ENCODE peak calls at places on chromosomes 5 and 9, in six cellular contexts. One of them, this sample, is unnamed.

GRCh38 chr9:15142903-15143534 is 164.0 kb downstream of the TTC39B start:
- DNase-seq in A549: peak; percentile 66
- DNase-seq in CD8-positive, alpha-beta T cell: no peak
- DNase-seq in left ventricle myocardium inferior: no peak
- DNase-seq in ovary: no peak
- DNase-seq in upper lobe of right lung: no peak
- DNase-seq in this sample: no peak

GRCh38 chr5:9188131-9188530 is 357.7 kb downstream of the SEMA5A start:
- DNase-seq in A549: no peak
- DNase-seq in CD8-positive, alpha-beta T cell: no peak
- DNase-seq in left ventricle myocardium inferior: no peak
- DNase-seq in ovary: no peak
- DNase-seq in upper lobe of right lung: no peak
- DNase-seq in this sample: no peak

GRCh38 chr5:89520771-89521170 is 637.8 kb upstream of the MEF2C start:
- DNase-seq in A549: no peak
- DNase-seq in CD8-positive, alpha-beta T cell: no peak
- DNase-seq in left ventricle myocardium inferior: no peak
- DNase-seq in ovary: no peak
- DNase-seq in upper lobe of right lung: no peak
- DNase-seq in this sample: no peak

GRCh38 chr5:145978672-145979071 is 42.3 kb downstream of the SH3RF2 start:
- DNase-seq in A549: peak; percentile 10
- DNase-seq in CD8-positive, alpha-beta T cell: no peak
- DNase-seq in left ventricle myocardium inferior: no peak
- DNase-seq in ovary: no peak
- DNase-seq in upper lobe of right lung: no peak
- DNase-seq in this sample: no peak

GRCh38 chr9:134040831-134041648 is 15.8 kb downstream of the BRD3OS start:
- DNase-seq in A549: no peak
- DNase-seq in CD8-positive, alpha-beta T cell: no peak
- DNase-seq in left ventricle myocardium inferior: no peak
- DNase-seq in ovary: no peak
- DNase-seq in upper lobe of right lung: peak; percentile 68
- DNase-seq in this sample: no peak

GRCh38 chr5:7473668-7474215 is 77.8 kb downstream of the ADCY2 start:
- DNase-seq in A549: no peak
- DNase-seq in CD8-positive, alpha-beta T cell: no peak
- DNase-seq in left ventricle myocardium inferior: no peak
- DNase-seq in ovary: no peak
- DNase-seq in upper lobe of right lung: no peak
- DNase-seq in this sample: no peak

GRCh38 chr5:50807661-50808060 is 141.2 kb downstream of the PARP8 start:
- DNase-seq in A549: no peak
- DNase-seq in CD8-positive, alpha-beta T cell: no peak
- DNase-seq in left ventricle myocardium inferior: no peak
- DNase-seq in ovary: no peak
- DNase-seq in upper lobe of right lung: no peak
- DNase-seq in this sample: no peak

GRCh38 chr5:164741376-164741775 is 1236.0 kb downstream of the MAT2B start:
- DNase-seq in A549: no peak
- DNase-seq in CD8-positive, alpha-beta T cell: no peak
- DNase-seq in left ventricle myocardium inferior: no peak
- DNase-seq in ovary: no peak
- DNase-seq in upper lobe of right lung: no peak
- DNase-seq in this sample: no peak

GRCh38 chr5:67809589-67809988 is 406.0 kb upstream of the PIK3R1 start:
- DNase-seq in A549: no peak
- DNase-seq in CD8-positive, alpha-beta T cell: no peak
- DNase-seq in left ventricle myocardium inferior: no peak
- DNase-seq in ovary: no peak
- DNase-seq in upper lobe of right lung: no peak
- DNase-seq in this sample: no peak

GRCh38 chr5:149500922-149501582 is 50.2 kb downstream of the CSNK1A1 start:
- DNase-seq in A549: no peak
- DNase-seq in CD8-positive, alpha-beta T cell: no peak
- DNase-seq in left ventricle myocardium inferior: no peak
- DNase-seq in ovary: no peak
- DNase-seq in upper lobe of right lung: no peak
- DNase-seq in this sample: no peak

GRCh38 chr5:143349127-143349526 is 54.4 kb downstream of the NR3C1 start:
- DNase-seq in A549: no peak
- DNase-seq in CD8-positive, alpha-beta T cell: no peak
- DNase-seq in left ventricle myocardium inferior: no peak
- DNase-seq in ovary: no peak
- DNase-seq in upper lobe of right lung: no peak
- DNase-seq in this sample: no peak
- H3K4me1 ChIP-seq in A549: peaks cover 86% of the 10 kb centered on the region
- H3K4me1 ChIP-seq in CD8-positive, alpha-beta T cell: peaks cover 58% of the 10 kb centered on the region
- H3K4me1 ChIP-seq in left ventricle myocardium inferior: peaks cover 99% of the 10 kb centered on the region
- H3K4me1 ChIP-seq in ovary: peaks cover 5% of the 10 kb centered on the region
- H3K4me1 ChIP-seq in upper lobe of right lung: peaks cover 63% of the 10 kb centered on the region
- H3K4me1 ChIP-seq in this sample: peaks cover 93% of the 10 kb centered on the region

GRCh38 chr5:123304777-123305316 is 118.4 kb downstream of the CEP120 start:
- DNase-seq in A549: no peak
- DNase-seq in CD8-positive, alpha-beta T cell: no peak
- DNase-seq in left ventricle myocardium inferior: no peak
- DNase-seq in ovary: no peak
- DNase-seq in upper lobe of right lung: no peak
- DNase-seq in this sample: no peak

GRCh38 chr5:123305751-123306150 is 117.5 kb downstream of the CEP120 start:
- DNase-seq in A549: no peak
- DNase-seq in CD8-positive, alpha-beta T cell: no peak
- DNase-seq in left ventricle myocardium inferior: no peak
- DNase-seq in ovary: no peak
- DNase-seq in upper lobe of right lung: no peak
- DNase-seq in this sample: no peak

GRCh38 chr5:123300266-123300665 is 122.9 kb downstream of the CEP120 start:
- DNase-seq in A549: no peak
- DNase-seq in CD8-positive, alpha-beta T cell: no peak
- DNase-seq in left ventricle myocardium inferior: no peak
- DNase-seq in ovary: no peak
- DNase-seq in upper lobe of right lung: no peak
- DNase-seq in this sample: no peak

GRCh38 chr5:123299124-123299523 is 124.1 kb downstream of the CEP120 start:
- DNase-seq in A549: no peak
- DNase-seq in CD8-positive, alpha-beta T cell: no peak
- DNase-seq in left ventricle myocardium inferior: no peak
- DNase-seq in ovary: no peak
- DNase-seq in upper lobe of right lung: no peak
- DNase-seq in this sample: no peak

DNA sequence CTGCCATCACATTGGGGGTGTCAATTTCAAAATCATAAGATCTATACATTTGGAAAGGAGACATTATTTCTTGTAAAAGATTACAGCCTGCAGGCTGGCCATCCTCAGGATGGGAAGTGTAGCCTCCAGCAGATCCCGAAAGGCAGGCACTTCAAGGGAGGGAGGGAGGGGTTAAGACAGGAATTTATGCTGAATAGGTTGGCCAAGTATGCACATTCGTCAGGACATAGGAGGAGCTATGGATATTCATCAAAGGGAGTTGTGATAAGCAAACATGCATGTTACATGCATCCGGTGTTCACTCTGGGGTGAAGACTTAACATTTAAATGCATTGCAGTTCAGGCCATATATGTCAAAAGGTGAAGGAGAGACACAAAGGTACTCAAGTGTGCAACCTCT is 119.4 kb downstream of the CEP120 start:
- DNase-seq in A549: no peak
- DNase-seq in CD8-positive, alpha-beta T cell: no peak
- DNase-seq in left ventricle myocardium inferior: no peak
- DNase-seq in ovary: no peak
- DNase-seq in upper lobe of right lung: no peak
- DNase-seq in this sample: no peak
- TF ChIP-seq CTCF in A549: no peak
- TF ChIP-seq CTCF in CD8-positive, alpha-beta T cell: no peak
- TF ChIP-seq CTCF in left ventricle myocardium inferior: no peak
- TF ChIP-seq CTCF in ovary: no peak
- TF ChIP-seq CTCF in upper lobe of right lung: no peak
- TF ChIP-seq CTCF in this sample: no peak

GRCh38 chr5:81761970-81762369 is 11.1 kb upstream of the SSBP2 start:
- DNase-seq in A549: no peak
- DNase-seq in CD8-positive, alpha-beta T cell: no peak
- DNase-seq in left ventricle myocardium inferior: no peak
- DNase-seq in ovary: no peak
- DNase-seq in upper lobe of right lung: no peak
- DNase-seq in this sample: no peak

GRCh38 chr5:81761270-81761669 is 10.4 kb upstream of the SSBP2 start:
- DNase-seq in A549: no peak
- DNase-seq in CD8-positive, alpha-beta T cell: no peak
- DNase-seq in left ventricle myocardium inferior: no peak
- DNase-seq in ovary: no peak
- DNase-seq in upper lobe of right lung: no peak
- DNase-seq in this sample: no peak

GRCh38 chr5:81763294-81763928 is 12.5 kb upstream of the SSBP2 start:
- DNase-seq in A549: no peak
- DNase-seq in CD8-positive, alpha-beta T cell: no peak
- DNase-seq in left ventricle myocardium inferior: no peak
- DNase-seq in ovary: no peak
- DNase-seq in upper lobe of right lung: no peak
- DNase-seq in this sample: no peak

GRCh38 chr5:81762401-81762800 is 11.5 kb upstream of the SSBP2 start:
- DNase-seq in A549: no peak
- DNase-seq in CD8-positive, alpha-beta T cell: no peak
- DNase-seq in left ventricle myocardium inferior: no peak
- DNase-seq in ovary: no peak
- DNase-seq in upper lobe of right lung: no peak
- DNase-seq in this sample: no peak

GRCh38 chr5:81762853-81763252 is 12.0 kb upstream of the SSBP2 start:
- DNase-seq in A549: no peak
- DNase-seq in CD8-positive, alpha-beta T cell: no peak
- DNase-seq in left ventricle myocardium inferior: no peak
- DNase-seq in ovary: no peak
- DNase-seq in upper lobe of right lung: no peak
- DNase-seq in this sample: no peak
- H3K4me1 ChIP-seq in A549: peaks cover 12% of the 10 kb centered on the region
- H3K4me1 ChIP-seq in CD8-positive, alpha-beta T cell: no peaks in the 10 kb centered on the region
- H3K4me1 ChIP-seq in left ventricle myocardium inferior: peaks cover 4% of the 10 kb centered on the region
- H3K4me1 ChIP-seq in ovary: no peaks in the 10 kb centered on the region
- H3K4me1 ChIP-seq in upper lobe of right lung: no peaks in the 10 kb centered on the region
- H3K4me1 ChIP-seq in this sample: no peaks in the 10 kb centered on the region

GRCh38 chr5:93850311-93850710 is 108.9 kb upstream of the POU5F2 start:
- DNase-seq in A549: peak; percentile 3
- DNase-seq in CD8-positive, alpha-beta T cell: no peak
- DNase-seq in left ventricle myocardium inferior: no peak
- DNase-seq in ovary: no peak
- DNase-seq in upper lobe of right lung: no peak
- DNase-seq in this sample: no peak
- TF ChIP-seq CTCF in A549: no peak
- TF ChIP-seq CTCF in CD8-positive, alpha-beta T cell: no peak
- TF ChIP-seq CTCF in left ventricle myocardium inferior: no peak
- TF ChIP-seq CTCF in ovary: no peak
- TF ChIP-seq CTCF in upper lobe of right lung: no peak
- TF ChIP-seq CTCF in this sample: no peak

GRCh38 chr5:139659673-139660072 is 11.5 kb downstream of the CXXC5 start:
- DNase-seq in A549: no peak
- DNase-seq in CD8-positive, alpha-beta T cell: no peak
- DNase-seq in left ventricle myocardium inferior: no peak
- DNase-seq in ovary: no peak
- DNase-seq in upper lobe of right lung: peak; percentile 71
- DNase-seq in this sample: no peak
- H3K4me1 ChIP-seq in A549: peaks cover 99% of the 10 kb centered on the region
- H3K4me1 ChIP-seq in CD8-positive, alpha-beta T cell: peaks cover 8% of the 10 kb centered on the region
- H3K4me1 ChIP-seq in left ventricle myocardium inferior: peaks cover 99% of the 10 kb centered on the region
- H3K4me1 ChIP-seq in ovary: peaks cover 24% of the 10 kb centered on the region
- H3K4me1 ChIP-seq in upper lobe of right lung: peaks cover 87% of the 10 kb centered on the region
- H3K4me1 ChIP-seq in this sample: peaks cover 9% of the 10 kb centered on the region

This sample was measured in tibial artery.